ENCODE peak calls at places on chromosomes 6 and 20, in ten cellular contexts. G is foreskin keratinocyte; W is H9; D is effector memory CD4-positive, alpha-beta T cell; K is Panc1; X is mammary epithelial cell; Y is iPS DF 6.9; S is thoracic aorta; A is WERI-Rb-1; O is GM23248. R is an unnamed sample.

GRCh38 chr20:11053310-11053709 is 379.5 kb upstream of the JAG1 start:
- DNase-seq in S (no peak), K (no peak), O (no peak), W (no peak), X (no peak), Y (no peak), A (no peak), G (no peak), D (no peak), R (no peak)

GRCh38 chr20:20843982-20844381 is 131.5 kb upstream of the RALGAPA2 start:
- DNase-seq in A (no peak), G (no peak), S (no peak), O (no peak), W (peak), X (no peak), Y (peak), D (no peak), K (no peak), R (no peak)

GRCh38 chr20:32678948-32679347 is 5.2 kb upstream of the C20orf203 start:
- DNase-seq in A (no peak), D (no peak), O (peak), W (no peak), K (no peak), S (no peak), Y (no peak), X (no peak), G (no peak), R (no peak)

GRCh38 chr20:59149678-59150504 is 13.7 kb upstream of the ZNF831 start:
- DNase-seq in W (no peak), S (no peak), O (no peak), X (no peak), K (no peak), D (peak), G (no peak), A (no peak), Y (no peak), R (no peak)

GRCh38 chr6:50699086-50699886 is 14.0 kb upstream of the TFAP2D start:
- DNase-seq in Y (no peak), W (peak), K (no peak), G (no peak), D (no peak), O (peak), A (peak), X (no peak), S (no peak), R (no peak)

GRCh38 chr6:32177788-32178546 is at the start of gene RNF5:
- DNase-seq in Y (peak), O (peak), G (peak), S (peak), X (peak), A (peak), K (peak), W (peak), D (peak), R (peak)

GRCh38 chr20:52722926-52723325 is 249.2 kb upstream of the TSHZ2 start:
- DNase-seq in Y (no peak), W (no peak), O (no peak), A (no peak), D (no peak), K (no peak), S (no peak), X (no peak), G (no peak), R (no peak)

GRCh38 chr6:106167105-106167814 is 81.1 kb downstream of the PRDM1 start:
- DNase-seq in W (no peak), D (no peak), X (no peak), G (no peak), K (no peak), A (no peak), S (no peak), Y (no peak), O (no peak), R (no peak)

GRCh38 chr20:63522981-63523611 is 2.5 kb downstream of the PPDPF start:
- DNase-seq in O (no peak), K (no peak), X (no peak), A (peak), W (no peak), Y (no peak), G (no peak), S (no peak), D (no peak), R (no peak)

GRCh38 chr6:11538049-11538798 is 675 bp downstream of the TMEM170B start:
- DNase-seq in G (no peak), W (peak), X (no peak), Y (no peak), K (no peak), A (peak), O (peak), S (no peak), D (no peak), R (no peak)

GRCh38 chr6:163900570-163900969 is 486.1 kb downstream of the QKI start:
- DNase-seq in A (no peak), D (no peak), X (no peak), Y (no peak), G (no peak), S (no peak), O (no peak), W (no peak), K (no peak), R (no peak)

GRCh38 chr20:46255440-46256104 is 52.7 kb downstream of the CDH22 start:
- DNase-seq in W (no peak), S (no peak), K (no peak), G (peak), X (peak), A (peak), Y (no peak), O (no peak), D (no peak), R (peak)

GRCh38 chr6:157079277-157079676 is 244.0 kb downstream of the TMEM242 start:
- DNase-seq in D (no peak), K (no peak), X (no peak), A (no peak), S (no peak), O (no peak), W (no peak), Y (no peak), G (no peak), R (no peak)

GRCh38 chr6:150544793-150545192 is 54.9 kb upstream of the PLEKHG1 start:
- DNase-seq in Y (no peak), W (no peak), O (no peak), D (no peak), A (no peak), S (no peak), G (no peak), X (no peak), K (no peak), R (no peak)

GRCh38 chr6:160461641-160462040 is 113.5 kb downstream of the SLC22A3 start:
- DNase-seq in Y (no peak), K (no peak), A (no peak), W (no peak), O (peak), X (peak), D (no peak), S (no peak), G (peak), R (no peak)

GRCh38 chr6:119791746-119792145 is 442.2 kb upstream of the MAN1A1 start:
- DNase-seq in K (no peak), S (no peak), O (no peak), Y (no peak), W (no peak), D (no peak), A (no peak), X (peak), G (peak), R (no peak)

GRCh38 chr20:37647946-37648345 is 45.9 kb upstream of the CTNNBL1 start:
- DNase-seq in X (no peak), A (no peak), W (no peak), K (no peak), S (no peak), Y (no peak), O (no peak), D (no peak), G (no peak), R (no peak)

GRCh38 chr20:50427740-50428462 is 82.3 kb upstream of the PTPN1 start:
- DNase-seq in G (peak), Y (no peak), K (no peak), W (no peak), X (peak), S (no peak), A (no peak), O (peak), D (no peak), R (no peak)

GRCh38 chr20:41436679-41437078 is 70.1 kb upstream of the EMILIN3 start:
- DNase-seq in O (peak), Y (no peak), W (no peak), G (peak), K (no peak), D (no peak), A (no peak), S (no peak), X (peak), R (no peak)

GRCh38 chr6:96610019-96610418 is 47.1 kb downstream of the FHL5 start:
- DNase-seq in O (no peak), K (no peak), Y (no peak), D (no peak), A (no peak), S (no peak), G (no peak), W (no peak), X (no peak), R (no peak)

DNA sequence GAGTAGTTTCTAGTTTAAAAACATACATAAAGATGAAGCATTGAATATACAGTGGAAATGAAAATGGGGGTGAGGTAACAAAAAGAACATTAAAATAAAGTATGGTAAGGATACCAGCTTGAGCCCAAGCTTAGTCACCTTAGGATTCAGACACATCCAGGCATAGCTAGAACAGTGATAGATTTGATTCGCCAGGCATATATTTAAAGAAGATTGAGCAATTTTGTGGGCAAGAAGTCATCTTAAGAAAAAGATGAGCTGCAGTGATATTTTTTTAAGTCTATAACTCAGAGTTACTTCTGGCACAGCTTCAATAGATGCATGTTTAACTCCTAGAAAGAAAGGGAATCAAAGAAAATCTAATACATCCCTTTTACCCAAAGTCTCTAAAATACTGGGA is 97.9 kb downstream of the BMP5 start:
- DNase-seq in D (no peak), A (no peak), K (no peak), X (peak), W (no peak), O (peak), S (no peak), Y (no peak), G (peak), R (peak)
- H3K27ac ChIP-seq in D (no peak), A (no peak), K (peak), X (no peak), W (no peak), O (no peak), S (no peak), Y (no peak), G (no peak), R (no peak)

GRCh38 chr6:6004147-6004995 is 2.4 kb downstream of the NRN1 start:
- DNase-seq in Y (no peak), O (peak), G (no peak), K (no peak), A (peak), D (no peak), S (no peak), X (peak), W (peak), R (no peak)
- H3K27ac ChIP-seq in Y (no peak), O (peak), G (no peak), K (no peak), A (peak), D (no peak), S (peak), X (no peak), W (no peak), R (no peak)

DNA sequence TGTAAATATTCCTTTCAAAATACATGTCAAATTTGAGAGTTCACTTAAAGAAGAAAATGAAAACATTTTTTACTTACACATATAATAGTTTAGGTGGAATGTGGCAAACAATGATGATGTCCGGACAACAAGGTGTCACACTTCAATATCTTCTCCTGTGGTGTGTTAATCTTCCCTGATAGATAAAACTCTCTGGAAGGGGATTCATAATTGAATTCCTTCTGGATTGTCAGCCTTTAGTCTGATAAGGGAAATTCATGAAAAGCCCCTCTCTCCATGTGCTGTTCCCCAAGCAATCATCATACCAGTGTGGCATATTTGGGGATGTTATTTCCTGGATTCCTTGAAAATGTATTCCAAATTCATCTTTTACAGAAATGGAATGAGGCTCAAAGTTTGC is 971 bp upstream of the SERINC3 start:
- DNase-seq in O (no peak), Y (no peak), W (no peak), A (no peak), X (no peak), S (no peak), D (no peak), K (no peak), G (no peak), R (no peak)
- H3K27ac ChIP-seq in O (peak), Y (no peak), W (no peak), A (no peak), X (no peak), S (peak), D (peak), K (peak), G (peak), R (peak)

GRCh38 chr20:43942661-43943285 is 28.1 kb downstream of the TOX2 start:
- DNase-seq in D (no peak), K (no peak), Y (no peak), X (peak), W (no peak), A (no peak), S (no peak), O (peak), G (peak), R (no peak)
- H3K27ac ChIP-seq in D (no peak), K (peak), Y (no peak), X (no peak), W (no peak), A (no peak), S (peak), O (peak), G (no peak), R (peak)

GRCh38 chr6:33410711-33411631 is at the start of gene PHF1:
- DNase-seq in G (peak), D (no peak), S (no peak), Y (no peak), K (no peak), O (peak), X (no peak), A (peak), W (no peak), R (peak)
- H3K27ac ChIP-seq in G (peak), D (peak), S (peak), Y (no peak), K (peak), O (peak), X (peak), A (peak), W (peak), R (peak)

DNA sequence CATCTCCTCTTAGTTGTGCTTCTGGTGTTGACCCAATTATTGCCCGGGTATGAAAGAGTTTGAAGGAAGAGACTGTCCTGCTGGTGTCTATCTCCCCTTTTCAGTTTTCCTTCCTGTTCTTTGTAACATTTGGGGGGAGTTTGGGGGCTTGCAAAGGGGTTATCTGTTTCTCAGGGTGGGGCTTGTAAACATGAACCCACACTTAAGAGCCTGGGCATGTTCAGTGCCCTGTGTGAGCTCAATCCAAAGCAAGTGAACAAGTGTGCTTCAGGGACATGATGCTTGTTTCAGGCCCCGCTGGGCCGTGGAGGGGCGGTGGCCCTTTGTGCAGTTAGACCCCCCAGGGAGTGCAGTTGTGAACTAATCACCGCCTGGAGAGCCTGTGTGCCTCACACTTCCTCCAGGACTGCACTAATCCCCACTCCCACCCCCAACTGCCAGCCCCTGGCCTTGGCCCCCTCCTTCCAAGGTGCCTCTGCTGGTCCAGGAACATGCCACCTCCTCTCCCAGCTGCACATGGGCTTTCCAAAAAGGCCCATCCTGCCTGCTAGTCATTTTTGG is 58.1 kb downstream of the RREB1 start:
- DNase-seq in O (no peak), Y (no peak), S (no peak), D (no peak), K (no peak), G (no peak), W (no peak), X (no peak), A (no peak), R (no peak)
- H3K27ac ChIP-seq in O (no peak), Y (no peak), S (no peak), D (no peak), K (no peak), G (peak), W (no peak), X (no peak), A (no peak), R (no peak)

DNA sequence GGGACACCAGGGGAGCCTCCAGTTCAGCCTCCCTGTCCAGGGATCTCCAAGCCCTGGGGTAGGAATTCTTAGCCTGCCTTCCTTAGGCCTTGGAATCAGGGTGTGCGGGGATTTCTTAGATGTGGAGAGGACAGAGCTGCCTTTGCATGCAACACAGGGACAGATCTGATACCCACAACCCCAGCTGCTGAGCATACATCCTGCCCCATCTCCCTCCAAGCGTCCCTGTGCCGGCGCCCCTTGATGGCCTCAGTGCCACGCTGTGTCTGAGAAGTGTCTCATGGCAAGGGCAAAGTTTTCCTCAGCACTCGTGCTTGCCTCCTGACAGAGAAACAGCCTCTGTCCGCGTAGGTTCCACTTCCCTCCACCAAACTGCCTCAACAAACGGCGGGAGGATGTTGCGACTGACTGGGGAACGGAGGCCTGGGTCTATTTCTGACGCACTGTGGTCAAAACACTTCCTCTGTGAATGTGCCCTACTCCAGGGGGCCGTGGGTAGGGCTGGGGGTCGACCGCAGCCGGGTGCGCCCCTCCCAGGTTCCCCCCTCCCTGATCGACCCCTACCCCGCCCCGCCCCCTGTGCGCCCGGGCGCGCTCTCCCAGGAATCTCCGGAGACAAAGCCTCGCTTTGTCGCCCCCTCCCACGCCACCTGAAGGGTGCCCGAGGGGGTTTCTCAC is 950 bp downstream of the MICAL1 start:
- DNase-seq in S (no peak), A (no peak), K (no peak), W (no peak), D (peak), X (no peak), Y (no peak), G (peak), O (peak), R (no peak)
- H3K27ac ChIP-seq in S (peak), A (peak), K (peak), W (no peak), D (peak), X (peak), Y (no peak), G (no peak), O (peak), R (peak)

DNA sequence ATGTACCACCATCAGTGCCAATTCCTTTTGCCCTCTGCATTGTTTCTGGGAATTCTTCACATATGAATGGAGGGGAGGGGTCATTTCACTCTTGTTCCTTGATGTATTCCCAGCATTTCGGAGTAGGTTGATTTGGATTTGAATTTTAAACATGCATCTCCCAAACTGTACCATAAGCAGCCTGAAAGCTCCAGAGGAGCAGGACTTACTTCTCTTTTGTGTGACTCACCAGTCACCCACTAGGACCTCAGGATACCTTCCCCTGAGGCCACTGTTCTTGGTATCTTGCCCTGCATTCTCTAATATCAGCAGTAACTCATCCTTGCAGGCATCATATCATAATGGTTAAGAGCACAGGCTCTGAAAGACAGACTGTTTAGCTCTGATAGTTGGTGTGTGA is 723 bp downstream of the MRPL2 start:
- DNase-seq in K (no peak), S (no peak), X (no peak), A (no peak), D (no peak), G (no peak), Y (no peak), O (peak), W (no peak), R (no peak)
- H3K27ac ChIP-seq in K (peak), S (peak), X (peak), A (peak), D (no peak), G (no peak), Y (no peak), O (no peak), W (no peak), R (peak)

GRCh38 chr6:3164388-3164787 is 7.0 kb upstream of the TUBB2A start:
- DNase-seq in O (no peak), K (no peak), A (no peak), G (no peak), S (no peak), X (no peak), Y (no peak), W (no peak), D (no peak), R (no peak)

GRCh38 chr6:3163248-3163594 is 5.9 kb upstream of the TUBB2A start:
- DNase-seq in Y (no peak), O (no peak), D (no peak), K (no peak), A (no peak), X (no peak), W (no peak), S (no peak), G (no peak), R (no peak)

GRCh38 chr6:3162565-3163247 is 5.4 kb upstream of the TUBB2A start:
- DNase-seq in G (peak), O (peak), D (peak), X (peak), W (peak), K (no peak), S (no peak), Y (no peak), A (peak), R (no peak)

GRCh38 chr6:3159805-3160781 is 2.7 kb upstream of the TUBB2A start:
- DNase-seq in Y (no peak), G (peak), W (peak), O (no peak), K (no peak), X (peak), S (no peak), A (no peak), D (peak), R (no peak)

DNA sequence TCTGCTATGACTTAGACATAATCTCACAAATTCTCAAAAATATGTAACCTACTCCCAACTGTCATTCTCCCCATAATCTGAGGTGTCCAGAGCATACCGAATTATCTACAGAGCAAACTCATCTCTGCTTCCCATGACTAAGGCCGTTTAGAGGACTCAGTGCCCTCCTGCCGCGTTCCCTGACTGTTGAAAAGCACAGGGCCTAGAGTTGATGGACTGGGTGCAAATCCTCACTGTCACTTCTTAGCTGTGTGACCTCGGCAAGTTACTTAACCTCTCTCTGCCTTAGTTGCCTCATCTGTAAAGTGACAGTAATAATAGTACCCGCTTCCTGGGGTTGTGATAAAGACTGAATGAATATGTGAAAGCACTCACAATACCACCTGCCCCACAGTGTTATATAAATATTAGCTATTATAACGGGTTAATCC is 4.7 kb upstream of the TUBB2A start:
- DNase-seq in Y (no peak), X (no peak), D (no peak), G (no peak), S (no peak), O (peak), A (no peak), K (no peak), W (no peak), R (no peak)
- H3K27ac ChIP-seq in Y (no peak), X (no peak), D (peak), G (no peak), S (peak), O (peak), A (no peak), K (peak), W (no peak), R (peak)

R was measured in epithelial cell of prostate.